ENCODE peak calls at places on chromosomes 1 and 21, in ten cellular contexts. One of them, this sample, is unnamed.

GRCh38 chr1:39139723-39140360 is 64.7 kb upstream of the MACF1 start:
- DNase-seq in choroid plexus epithelial cell: no peak
- DNase-seq in GM23338: no peak
- DNase-seq in neural progenitor cell: no peak
- DNase-seq in fibroblast of lung: peak
- DNase-seq in ovary: no peak
- DNase-seq in adrenal gland: no peak
- DNase-seq in AG04450: no peak
- DNase-seq in thoracic aorta: no peak
- DNase-seq in cardiac fibroblast: peak
- DNase-seq in this sample: no peak

GRCh38 chr1:87226341-87226760 is 102.3 kb upstream of the LMO4 start:
- DNase-seq in choroid plexus epithelial cell: peak
- DNase-seq in GM23338: peak
- DNase-seq in neural progenitor cell: peak
- DNase-seq in fibroblast of lung: peak
- DNase-seq in ovary: peak
- DNase-seq in adrenal gland: peak
- DNase-seq in AG04450: peak
- DNase-seq in thoracic aorta: peak
- DNase-seq in cardiac fibroblast: peak
- DNase-seq in this sample: peak

GRCh38 chr1:10530756-10531155 is 56.0 kb downstream of the PEX14 start:
- DNase-seq in choroid plexus epithelial cell: peak
- DNase-seq in GM23338: no peak
- DNase-seq in neural progenitor cell: no peak
- DNase-seq in fibroblast of lung: peak
- DNase-seq in ovary: no peak
- DNase-seq in adrenal gland: no peak
- DNase-seq in AG04450: no peak
- DNase-seq in thoracic aorta: no peak
- DNase-seq in cardiac fibroblast: peak
- DNase-seq in this sample: no peak

GRCh38 chr1:12180315-12180714 is 13.5 kb downstream of the TNFRSF1B start:
- DNase-seq in choroid plexus epithelial cell: peak
- DNase-seq in GM23338: no peak
- DNase-seq in neural progenitor cell: no peak
- DNase-seq in fibroblast of lung: no peak
- DNase-seq in ovary: no peak
- DNase-seq in adrenal gland: peak
- DNase-seq in AG04450: no peak
- DNase-seq in thoracic aorta: no peak
- DNase-seq in cardiac fibroblast: no peak
- DNase-seq in this sample: no peak

GRCh38 chr1:110566836-110567235 is 39.3 kb downstream of the KCNA2 start:
- DNase-seq in choroid plexus epithelial cell: no peak
- DNase-seq in GM23338: no peak
- DNase-seq in neural progenitor cell: no peak
- DNase-seq in fibroblast of lung: no peak
- DNase-seq in ovary: no peak
- DNase-seq in adrenal gland: no peak
- DNase-seq in AG04450: no peak
- DNase-seq in thoracic aorta: no peak
- DNase-seq in cardiac fibroblast: no peak
- DNase-seq in this sample: no peak

GRCh38 chr1:14929547-14930223 is 223.9 kb upstream of the TMEM51 start:
- DNase-seq in choroid plexus epithelial cell: peak
- DNase-seq in GM23338: no peak
- DNase-seq in neural progenitor cell: no peak
- DNase-seq in fibroblast of lung: peak
- DNase-seq in ovary: peak
- DNase-seq in adrenal gland: peak
- DNase-seq in AG04450: no peak
- DNase-seq in thoracic aorta: no peak
- DNase-seq in cardiac fibroblast: peak
- DNase-seq in this sample: peak

GRCh38 chr1:17309701-17310640 is 2.0 kb downstream of the PADI4 start:
- DNase-seq in choroid plexus epithelial cell: no peak
- DNase-seq in GM23338: peak
- DNase-seq in neural progenitor cell: no peak
- DNase-seq in fibroblast of lung: no peak
- DNase-seq in ovary: no peak
- DNase-seq in adrenal gland: no peak
- DNase-seq in AG04450: no peak
- DNase-seq in thoracic aorta: no peak
- DNase-seq in cardiac fibroblast: no peak
- DNase-seq in this sample: peak

GRCh38 chr1:78096976-78097375 is 51.2 kb downstream of the GIPC2 start:
- DNase-seq in choroid plexus epithelial cell: peak
- DNase-seq in GM23338: no peak
- DNase-seq in neural progenitor cell: no peak
- DNase-seq in fibroblast of lung: no peak
- DNase-seq in ovary: no peak
- DNase-seq in adrenal gland: no peak
- DNase-seq in AG04450: no peak
- DNase-seq in thoracic aorta: no peak
- DNase-seq in cardiac fibroblast: peak
- DNase-seq in this sample: no peak

GRCh38 chr1:40820911-40821693 is 37.5 kb downstream of the KCNQ4 start:
- DNase-seq in choroid plexus epithelial cell: no peak
- DNase-seq in GM23338: no peak
- DNase-seq in neural progenitor cell: no peak
- DNase-seq in fibroblast of lung: no peak
- DNase-seq in ovary: no peak
- DNase-seq in adrenal gland: no peak
- DNase-seq in AG04450: no peak
- DNase-seq in thoracic aorta: no peak
- DNase-seq in cardiac fibroblast: no peak
- DNase-seq in this sample: no peak

GRCh38 chr1:40820251-40820797 is 36.7 kb downstream of the KCNQ4 start:
- DNase-seq in choroid plexus epithelial cell: no peak
- DNase-seq in GM23338: peak
- DNase-seq in neural progenitor cell: peak
- DNase-seq in fibroblast of lung: no peak
- DNase-seq in ovary: no peak
- DNase-seq in adrenal gland: no peak
- DNase-seq in AG04450: no peak
- DNase-seq in thoracic aorta: no peak
- DNase-seq in cardiac fibroblast: peak
- DNase-seq in this sample: no peak

GRCh38 chr1:40817791-40818263 is 34.2 kb downstream of the KCNQ4 start:
- DNase-seq in choroid plexus epithelial cell: no peak
- DNase-seq in GM23338: peak
- DNase-seq in neural progenitor cell: no peak
- DNase-seq in fibroblast of lung: no peak
- DNase-seq in ovary: no peak
- DNase-seq in adrenal gland: no peak
- DNase-seq in AG04450: no peak
- DNase-seq in thoracic aorta: no peak
- DNase-seq in cardiac fibroblast: no peak
- DNase-seq in this sample: no peak

GRCh38 chr1:40819101-40819500 is 35.5 kb downstream of the KCNQ4 start:
- DNase-seq in choroid plexus epithelial cell: no peak
- DNase-seq in GM23338: no peak
- DNase-seq in neural progenitor cell: no peak
- DNase-seq in fibroblast of lung: no peak
- DNase-seq in ovary: no peak
- DNase-seq in adrenal gland: no peak
- DNase-seq in AG04450: no peak
- DNase-seq in thoracic aorta: no peak
- DNase-seq in cardiac fibroblast: no peak
- DNase-seq in this sample: no peak

DNA sequence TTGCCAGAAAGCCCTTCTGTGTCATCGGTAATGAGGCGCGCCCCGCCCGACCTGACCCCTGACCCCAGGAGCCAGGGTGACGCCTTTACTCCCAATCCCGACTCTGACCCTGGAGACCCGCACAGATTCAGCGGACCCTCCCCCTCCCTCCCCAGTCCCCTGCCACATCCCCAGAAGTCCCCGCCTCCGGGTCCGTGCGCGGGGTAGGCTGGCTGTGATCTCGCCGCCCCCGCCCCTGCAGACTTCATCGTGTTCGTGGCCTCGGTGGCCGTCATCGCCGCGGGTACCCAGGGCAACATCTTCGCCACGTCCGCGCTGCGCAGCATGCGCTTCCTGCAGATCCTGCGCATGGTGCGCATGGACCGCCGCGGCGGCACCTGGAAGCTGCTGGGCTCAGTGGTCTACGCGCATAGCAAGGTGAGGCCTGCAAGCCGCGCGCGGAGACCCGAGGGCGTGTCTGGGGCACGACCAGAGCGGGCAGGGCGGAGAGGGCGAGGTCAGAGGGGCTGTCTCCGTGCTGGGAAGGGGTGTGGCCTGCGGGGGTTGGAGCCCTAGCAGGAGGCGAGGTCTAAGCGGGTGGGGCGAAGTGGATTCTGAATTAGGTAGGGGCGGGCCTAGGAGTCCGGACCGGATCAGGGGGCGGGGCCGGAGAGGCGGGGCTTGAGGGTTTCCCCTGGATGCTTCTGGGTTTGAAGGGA is 34.8 kb downstream of the KCNQ4 start:
- DNase-seq in choroid plexus epithelial cell: peak
- DNase-seq in GM23338: peak
- DNase-seq in neural progenitor cell: peak
- DNase-seq in fibroblast of lung: peak
- DNase-seq in ovary: peak
- DNase-seq in adrenal gland: peak
- DNase-seq in AG04450: no peak
- DNase-seq in thoracic aorta: no peak
- DNase-seq in cardiac fibroblast: peak
- DNase-seq in this sample: peak
- H3K4me3 ChIP-seq in choroid plexus epithelial cell: peak
- H3K4me3 ChIP-seq in GM23338: peak
- H3K4me3 ChIP-seq in neural progenitor cell: peak
- H3K4me3 ChIP-seq in fibroblast of lung: peak
- H3K4me3 ChIP-seq in ovary: no peak
- H3K4me3 ChIP-seq in adrenal gland: peak
- H3K4me3 ChIP-seq in AG04450: peak
- H3K4me3 ChIP-seq in thoracic aorta: peak
- H3K4me3 ChIP-seq in cardiac fibroblast: peak
- H3K4me3 ChIP-seq in this sample: peak

GRCh38 chr1:233237623-233238022 is 57.9 kb downstream of the PCNX2 start:
- DNase-seq in choroid plexus epithelial cell: no peak
- DNase-seq in GM23338: no peak
- DNase-seq in neural progenitor cell: no peak
- DNase-seq in fibroblast of lung: no peak
- DNase-seq in ovary: no peak
- DNase-seq in adrenal gland: no peak
- DNase-seq in AG04450: no peak
- DNase-seq in thoracic aorta: no peak
- DNase-seq in cardiac fibroblast: no peak
- DNase-seq in this sample: no peak

GRCh38 chr1:233240367-233240766 is 55.2 kb downstream of the PCNX2 start:
- DNase-seq in choroid plexus epithelial cell: no peak
- DNase-seq in GM23338: no peak
- DNase-seq in neural progenitor cell: no peak
- DNase-seq in fibroblast of lung: peak
- DNase-seq in ovary: no peak
- DNase-seq in adrenal gland: no peak
- DNase-seq in AG04450: no peak
- DNase-seq in thoracic aorta: no peak
- DNase-seq in cardiac fibroblast: no peak
- DNase-seq in this sample: no peak

GRCh38 chr1:233241782-233242181 is 53.7 kb downstream of the PCNX2 start:
- DNase-seq in choroid plexus epithelial cell: no peak
- DNase-seq in GM23338: no peak
- DNase-seq in neural progenitor cell: no peak
- DNase-seq in fibroblast of lung: no peak
- DNase-seq in ovary: no peak
- DNase-seq in adrenal gland: no peak
- DNase-seq in AG04450: no peak
- DNase-seq in thoracic aorta: no peak
- DNase-seq in cardiac fibroblast: no peak
- DNase-seq in this sample: no peak

GRCh38 chr1:233240839-233241682 is 54.5 kb downstream of the PCNX2 start:
- DNase-seq in choroid plexus epithelial cell: peak
- DNase-seq in GM23338: peak
- DNase-seq in neural progenitor cell: peak
- DNase-seq in fibroblast of lung: peak
- DNase-seq in ovary: peak
- DNase-seq in adrenal gland: peak
- DNase-seq in AG04450: no peak
- DNase-seq in thoracic aorta: no peak
- DNase-seq in cardiac fibroblast: peak
- DNase-seq in this sample: peak

GRCh38 chr1:233238884-233239432 is 56.6 kb downstream of the PCNX2 start:
- DNase-seq in choroid plexus epithelial cell: peak
- DNase-seq in GM23338: no peak
- DNase-seq in neural progenitor cell: no peak
- DNase-seq in fibroblast of lung: peak
- DNase-seq in ovary: no peak
- DNase-seq in adrenal gland: no peak
- DNase-seq in AG04450: no peak
- DNase-seq in thoracic aorta: no peak
- DNase-seq in cardiac fibroblast: peak
- DNase-seq in this sample: no peak
- TF ChIP-seq CTCF in choroid plexus epithelial cell: peak
- TF ChIP-seq CTCF in GM23338: no peak
- TF ChIP-seq CTCF in neural progenitor cell: no peak
- TF ChIP-seq CTCF in fibroblast of lung: no peak
- TF ChIP-seq CTCF in ovary: no peak
- TF ChIP-seq CTCF in adrenal gland: no peak
- TF ChIP-seq CTCF in AG04450: peak
- TF ChIP-seq CTCF in thoracic aorta: no peak
- TF ChIP-seq CTCF in cardiac fibroblast: no peak
- TF ChIP-seq CTCF in this sample: peak

GRCh38 chr21:46326110-46326703 is 2.3 kb downstream of the PCNT start:
- DNase-seq in choroid plexus epithelial cell: no peak
- DNase-seq in GM23338: peak
- DNase-seq in neural progenitor cell: no peak
- DNase-seq in fibroblast of lung: no peak
- DNase-seq in ovary: no peak
- DNase-seq in adrenal gland: no peak
- DNase-seq in AG04450: no peak
- DNase-seq in thoracic aorta: no peak
- DNase-seq in cardiac fibroblast: no peak
- DNase-seq in this sample: peak
- H3K4me3 ChIP-seq in choroid plexus epithelial cell: no peak
- H3K4me3 ChIP-seq in GM23338: peak
- H3K4me3 ChIP-seq in neural progenitor cell: peak
- H3K4me3 ChIP-seq in fibroblast of lung: peak
- H3K4me3 ChIP-seq in ovary: no peak
- H3K4me3 ChIP-seq in adrenal gland: no peak
- H3K4me3 ChIP-seq in AG04450: no peak
- H3K4me3 ChIP-seq in thoracic aorta: no peak
- H3K4me3 ChIP-seq in cardiac fibroblast: no peak
- H3K4me3 ChIP-seq in this sample: no peak

DNA sequence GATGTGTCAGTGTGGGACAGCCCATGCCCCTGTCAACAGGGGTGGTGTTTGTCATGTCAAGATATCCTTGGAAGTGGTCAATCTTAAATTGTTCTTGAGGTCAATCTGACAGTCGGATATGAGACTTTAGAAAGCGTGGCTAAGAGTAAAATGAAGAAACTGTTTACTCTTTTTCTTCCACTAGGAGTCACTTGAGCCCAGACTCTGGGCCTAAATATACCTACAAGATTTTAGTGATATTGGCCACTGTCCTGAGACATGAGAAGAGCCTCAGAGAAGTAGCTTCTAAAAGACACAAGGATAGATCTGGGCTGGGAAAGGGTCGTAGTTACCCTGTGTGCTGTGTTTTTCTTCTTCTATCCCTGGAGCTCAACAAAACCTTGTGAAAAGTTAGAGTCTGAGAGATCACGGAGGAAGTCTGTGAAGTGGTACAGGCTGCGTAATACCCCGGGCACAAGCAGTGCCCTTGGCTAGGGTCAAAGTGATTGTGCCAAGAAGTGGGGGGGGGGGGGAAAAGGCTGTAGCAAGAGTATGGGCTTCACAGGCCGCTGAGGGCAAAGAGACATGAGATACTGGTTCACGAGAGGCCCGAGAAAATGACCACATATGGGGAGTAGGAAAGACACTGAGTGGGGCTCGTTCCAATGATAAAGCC is 355.2 kb upstream of the GREM2 start:
- DNase-seq in choroid plexus epithelial cell: no peak
- DNase-seq in GM23338: peak
- DNase-seq in neural progenitor cell: peak
- DNase-seq in fibroblast of lung: peak
- DNase-seq in ovary: no peak
- DNase-seq in adrenal gland: peak
- DNase-seq in AG04450: no peak
- DNase-seq in thoracic aorta: no peak
- DNase-seq in cardiac fibroblast: no peak
- DNase-seq in this sample: no peak
- TF ChIP-seq CTCF in choroid plexus epithelial cell: no peak
- TF ChIP-seq CTCF in GM23338: peak
- TF ChIP-seq CTCF in neural progenitor cell: peak
- TF ChIP-seq CTCF in fibroblast of lung: peak
- TF ChIP-seq CTCF in ovary: no peak
- TF ChIP-seq CTCF in adrenal gland: peak
- TF ChIP-seq CTCF in AG04450: peak
- TF ChIP-seq CTCF in thoracic aorta: no peak
- TF ChIP-seq CTCF in cardiac fibroblast: peak
- TF ChIP-seq CTCF in this sample: no peak

This sample was measured in epithelial cell of esophagus.